ENCODE peak calls at places on chromosomes 16 and 17, in six cellular contexts. N is body of pancreas, L is Peyer's patch, Y is heart left ventricle, W is HCT116, X is cardiac muscle cell. K is an unnamed sample. For H3K4me1 and H3K27me3, the result is how much of the 10 kb centered on the place peaks cover.

GRCh38 chr16:11632455-11632921 is 35.8 kb upstream of the SNN start:
- DNase-seq in N (peak), L (no peak), Y (peak), W (no peak), X (peak), K (no peak)

GRCh38 chr16:29810699-29811169 is 1.3 kb upstream of the PRRT2 start:
- DNase-seq in N (no peak), L (no peak), Y (no peak), W (no peak), X (no peak), K (no peak)

GRCh38 chr17:8894673-8895578 is 27.5 kb upstream of the PIK3R6 start:
- DNase-seq in N (peak), L (no peak), Y (peak), W (peak), X (peak), K (peak)

GRCh38 chr17:50916708-50917417 is 50.7 kb upstream of the TOB1 start:
- DNase-seq in N (no peak), L (no peak), Y (peak), W (no peak), X (peak), K (no peak)

GRCh38 chr16:69194488-69194887 is 7.5 kb downstream of the SNTB2 start:
- DNase-seq in N (no peak), L (no peak), Y (no peak), W (no peak), X (no peak), K (no peak)

GRCh38 chr16:65062736-65063583 is 58.9 kb downstream of the CDH11 start:
- DNase-seq in N (no peak), L (no peak), Y (no peak), W (no peak), X (no peak), K (no peak)

GRCh38 chr17:68539536-68540469 is 27.6 kb downstream of the PRKAR1A start:
- DNase-seq in N (no peak), L (no peak), Y (no peak), W (no peak), X (peak), K (no peak)

GRCh38 chr16:76207270-76207669 is 69.9 kb upstream of the CNTNAP4 start:
- DNase-seq in N (no peak), L (no peak), Y (no peak), W (no peak), X (no peak), K (no peak)

GRCh38 chr17:19646788-19647696 is 1.5 kb upstream of the ALDH3A2 start:
- DNase-seq in N (peak), L (no peak), Y (no peak), W (peak), X (peak), K (peak)

GRCh38 chr16:58119509-58119845 is 9.7 kb downstream of the CFAP20 start:
- DNase-seq in N (no peak), L (no peak), Y (no peak), W (no peak), X (no peak), K (peak)

GRCh38 chr17:53313746-53314145 is 509.0 kb upstream of the KIF2B start:
- DNase-seq in N (no peak), L (no peak), Y (no peak), W (no peak), X (peak), K (no peak)

GRCh38 chr17:14940112-14940945 is 324.8 kb downstream of the PMP22 start:
- DNase-seq in N (no peak), L (no peak), Y (no peak), W (no peak), X (peak), K (no peak)

GRCh38 chr17:74040729-74041128 is 162.7 kb upstream of the RPL38 start:
- DNase-seq in N (no peak), L (no peak), Y (no peak), W (no peak), X (no peak), K (no peak)

GRCh38 chr17:40564883-40565744 is at the start of gene CCR7:
- DNase-seq in N (no peak), L (no peak), Y (no peak), W (no peak), X (no peak), K (no peak)

GRCh38 chr16:50326835-50327465 is 41.8 kb downstream of the BRD7 start:
- DNase-seq in N (no peak), L (no peak), Y (no peak), W (peak), X (peak), K (peak)

GRCh38 chr16:84138824-84139627 is 6.0 kb downstream of the HSDL1 start:
- DNase-seq in N (no peak), L (no peak), Y (peak), W (peak), X (no peak), K (peak)

GRCh38 chr16:318628-319027 is 33.9 kb downstream of the AXIN1 start:
- DNase-seq in N (no peak), L (no peak), Y (no peak), W (no peak), X (no peak), K (no peak)
- TF ChIP-seq CTCF in N (no peak), L (no peak), Y (no peak), W (peak), X (no peak), K (no peak)

GRCh38 chr16:85506358-85506911 is 106.7 kb upstream of the GSE1 start:
- DNase-seq in N (no peak), L (no peak), Y (no peak), W (no peak), X (no peak), K (no peak)

GRCh38 chr16:85508388-85508787 is 104.7 kb upstream of the GSE1 start:
- DNase-seq in N (no peak), L (no peak), Y (no peak), W (no peak), X (no peak), K (no peak)

GRCh38 chr16:85505794-85506339 is 107.3 kb upstream of the GSE1 start:
- DNase-seq in N (no peak), L (no peak), Y (no peak), W (no peak), X (no peak), K (no peak)

GRCh38 chr16:85508993-85509392 is 104.1 kb upstream of the GSE1 start:
- DNase-seq in N (no peak), L (no peak), Y (no peak), W (no peak), X (no peak), K (no peak)

GRCh38 chr16:85507342-85507741 is 105.8 kb upstream of the GSE1 start:
- DNase-seq in N (no peak), L (no peak), Y (no peak), W (no peak), X (no peak), K (no peak)
- H3K4me1 ChIP-seq in N (under half), L (under half), Y (under half), W (under half), X (under half), K (under half)

GRCh38 chr17:32485261-32485955 is 1.4 kb upstream of the CDK5R1 start:
- DNase-seq in N (no peak), L (peak), Y (no peak), W (no peak), X (no peak), K (no peak)
- H3K27me3 ChIP-seq in N (under half), L (under half), Y (under half), W (under half), X (under half), K (under half)

DNA sequence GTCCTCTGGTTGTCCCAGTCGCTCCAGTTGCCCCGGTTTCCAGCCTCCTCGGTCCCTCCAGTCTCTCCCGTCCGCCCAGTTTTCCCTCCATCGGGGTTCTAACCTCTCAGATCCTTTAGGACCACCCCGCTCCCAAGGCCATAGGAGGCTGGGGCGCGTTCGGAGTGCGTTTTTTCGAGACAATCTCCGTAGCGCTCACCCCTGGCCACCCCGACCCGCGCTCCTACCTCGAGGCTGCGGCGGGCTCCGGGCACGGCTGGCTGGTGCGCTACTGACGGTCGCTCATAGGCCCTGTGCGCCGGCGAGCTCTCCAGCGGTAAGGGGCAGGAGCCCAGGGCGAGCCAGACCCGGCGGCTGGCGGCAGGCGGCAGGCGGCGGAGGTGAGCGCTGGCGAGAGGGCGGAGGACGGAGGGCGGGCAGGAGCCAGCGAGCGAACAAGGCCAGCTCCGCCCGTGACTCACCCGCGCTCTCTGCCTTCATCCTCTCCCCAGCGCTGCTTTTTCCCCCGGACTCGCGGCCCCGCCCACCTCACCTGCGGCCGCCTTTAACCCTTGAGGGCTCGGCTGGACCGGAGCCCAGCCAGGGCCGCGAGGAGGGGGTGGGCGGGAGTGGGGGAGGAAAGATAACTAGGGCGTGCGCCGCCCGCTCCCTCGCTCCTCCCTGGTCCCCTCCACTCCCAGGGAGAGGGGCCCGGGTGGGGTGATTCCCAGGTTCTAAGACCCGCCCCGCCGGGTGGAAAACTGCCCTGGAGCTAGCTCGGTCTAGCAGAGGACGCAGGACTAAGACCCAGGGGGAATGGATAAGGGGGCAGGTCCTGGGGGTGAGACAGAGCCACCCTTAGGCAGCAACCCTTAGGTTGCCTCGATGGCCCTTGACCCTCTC is at the start of gene SP6:
- DNase-seq in N (peak), L (peak), Y (peak), W (peak), X (peak), K (no peak)
- TF ChIP-seq CTCF in N (peak), L (peak), Y (peak), W (peak), X (peak), K (no peak)

GRCh38 chr16:73051216-73051615 is 3.3 kb upstream of the ZFHX3 start:
- DNase-seq in N (no peak), L (no peak), Y (no peak), W (no peak), X (no peak), K (no peak)
- H3K4me1 ChIP-seq in N (half or more), L (under half), Y (half or more), W (half or more), X (half or more), K (half or more)

GRCh38 chr17:5763595-5763994 is 179.3 kb upstream of the NLRP1 start:
- DNase-seq in N (no peak), L (no peak), Y (no peak), W (no peak), X (no peak), K (no peak)
- H3K27me3 ChIP-seq in N (under half), L (under half), Y (under half), W (half or more), X (under half), K (under half)

GRCh38 chr16:371729-372521 is 1.6 kb upstream of the MRPL28 start:
- DNase-seq in N (no peak), L (peak), Y (no peak), W (no peak), X (no peak), K (no peak)
- TF ChIP-seq CTCF in N (peak), L (no peak), Y (no peak), W (no peak), X (no peak), K (no peak)

GRCh38 chr17:78873519-78874340 is 29.3 kb downstream of the CEP295NL start:
- DNase-seq in N (peak), L (no peak), Y (peak), W (no peak), X (no peak), K (peak)
- H3K4me1 ChIP-seq in N (under half), L (under half), Y (under half), W (under half), X (under half), K (under half)

DNA sequence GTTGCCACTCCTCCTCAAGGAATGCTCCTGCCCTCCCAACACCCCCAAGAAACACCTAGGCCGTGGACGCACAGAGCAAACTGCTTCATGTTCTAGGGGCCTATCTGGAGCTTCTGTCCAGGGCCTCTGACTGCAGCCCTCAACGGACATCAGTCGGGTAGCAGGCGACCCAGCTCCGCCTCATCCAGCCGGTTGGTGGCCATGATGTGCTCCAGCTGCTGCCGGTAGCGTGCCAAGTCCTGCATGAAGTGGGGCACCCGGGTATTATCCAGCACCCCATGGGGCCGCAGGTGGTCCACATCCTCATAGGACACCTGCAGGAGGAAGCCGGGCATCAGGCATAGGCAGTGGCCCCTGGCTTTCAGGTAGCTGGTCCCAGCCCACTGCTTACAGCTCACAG is 6.3 kb downstream of the NOL3 start:
- DNase-seq in N (no peak), L (no peak), Y (no peak), W (no peak), X (no peak), K (no peak)
- H3K27me3 ChIP-seq in N (under half), L (under half), Y (under half), W (under half), X (under half), K (under half)

K was measured in A673.